ENCODE peak calls at places on chromosomes 12 and 14, in six cellular contexts. Q is left ventricle myocardium inferior, M is A549, G is esophagus squamous epithelium, E is psoas muscle, A is cardiac muscle cell. Y is an unnamed sample.

GRCh38 chr12:55955800-55956508 is 9.9 kb downstream of the PMEL start:
- DNase-seq in Q (no peak), M (peak; percentile 81), G (no peak), E (no peak), A (peak; percentile 29), Y (no peak)

GRCh38 chr12:27303139-27304111 is 29.2 kb upstream of the BMAL2 start:
- DNase-seq in Q (no peak), M (peak; percentile 12), G (no peak), E (no peak), A (no peak), Y (no peak)

GRCh38 chr12:81077686-81078441 is at the start of gene ACSS3:
- DNase-seq in Q (peak; percentile 75), M (no peak), G (no peak), E (peak; percentile 76), A (peak; percentile 62), Y (no peak)

GRCh38 chr12:9792961-9793617 is 32.4 kb upstream of the CD69 start:
- DNase-seq in Q (no peak), M (no peak), G (no peak), E (no peak), A (peak; percentile 49), Y (no peak)

GRCh38 chr12:132423251-132424117 is 66.5 kb upstream of the FBRSL1 start:
- DNase-seq in Q (no peak), M (peak; percentile 57), G (no peak), E (no peak), A (no peak), Y (no peak)

GRCh38 chr12:122452701-122453285 is 30.3 kb upstream of the CLIP1 start:
- DNase-seq in Q (no peak), M (no peak), G (no peak), E (no peak), A (no peak), Y (no peak)

GRCh38 chr12:94644141-94644575 is 6.2 kb downstream of the TMCC3 start:
- DNase-seq in Q (no peak), M (no peak), G (no peak), E (peak; percentile 58), A (peak; percentile 65), Y (no peak)

GRCh38 chr12:130966443-130967030 is 12.8 kb downstream of the ADGRD1 start:
- DNase-seq in Q (no peak), M (no peak), G (no peak), E (no peak), A (no peak), Y (peak; percentile 9)

GRCh38 chr12:27554003-27554402 is 30.0 kb downstream of the PPFIBP1 start:
- DNase-seq in Q (no peak), M (no peak), G (no peak), E (no peak), A (no peak), Y (no peak)

GRCh38 chr14:61484826-61485584 is 163.6 kb downstream of the PRKCH start:
- DNase-seq in Q (no peak), M (no peak), G (no peak), E (no peak), A (no peak), Y (no peak)

GRCh38 chr12:49088190-49088931 is 6.2 kb downstream of the DHH start:
- DNase-seq in Q (peak; percentile 60), M (peak; percentile 96), G (no peak), E (peak; percentile 83), A (peak; percentile 96), Y (peak; percentile 63)

GRCh38 chr14:54942913-54943312 is 40.3 kb upstream of the GCH1 start:
- DNase-seq in Q (no peak), M (no peak), G (no peak), E (no peak), A (no peak), Y (no peak)

GRCh38 chr14:27409936-27410335 is 812.1 kb upstream of the NOVA1 start:
- DNase-seq in Q (no peak), M (no peak), G (no peak), E (no peak), A (no peak), Y (no peak)
- H3K9me3 ChIP-seq in Q (no peaks in the 10 kb centered on the region), M (no peaks in the 10 kb centered on the region), G (no peaks in the 10 kb centered on the region), E (no peaks in the 10 kb centered on the region), A (no peaks in the 10 kb centered on the region), Y (no peaks in the 10 kb centered on the region)

GRCh38 chr14:60288279-60288678 is 39.3 kb downstream of the PPM1A start:
- DNase-seq in Q (no peak), M (no peak), G (no peak), E (no peak), A (no peak), Y (no peak)
- H3K4me3 ChIP-seq in Q (no peak overlapping the region), M (no peak overlapping the region), G (no peak overlapping the region), E (no peak overlapping the region), A (no peak overlapping the region), Y (no peak overlapping the region)

DNA sequence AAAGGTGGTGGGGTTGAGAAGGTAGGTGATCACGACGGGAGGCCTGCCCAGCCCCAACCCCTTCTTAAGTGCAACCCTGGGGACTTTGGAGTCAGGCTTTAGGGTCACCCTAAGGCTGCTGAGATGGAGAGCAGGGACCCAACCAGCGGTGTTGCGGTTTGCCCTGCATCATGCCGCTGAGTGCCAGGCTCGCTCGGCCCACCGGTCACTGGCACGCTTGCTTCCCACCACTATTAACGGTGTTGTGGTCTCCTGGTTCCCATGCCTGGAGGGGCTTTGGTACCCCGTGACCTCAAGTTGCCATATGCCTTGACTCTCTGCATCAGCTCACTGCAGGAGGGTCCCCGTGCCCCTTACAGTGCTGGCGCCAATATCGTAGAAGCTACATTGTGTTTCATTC is 18.4 kb upstream of the MEG3 start:
- DNase-seq in Q (no peak), M (no peak), G (no peak), E (peak; percentile 32), A (no peak), Y (no peak)
- H3K9me3 ChIP-seq in Q (peaks cover 43% of the 10 kb centered on the region), M (peaks cover 46% of the 10 kb centered on the region), G (peaks cover 31% of the 10 kb centered on the region), E (no peaks in the 10 kb centered on the region), A (no peaks in the 10 kb centered on the region), Y (no peaks in the 10 kb centered on the region)

GRCh38 chr14:33949051-33950037 is 1.5 kb downstream of the EGLN3 start:
- DNase-seq in Q (no peak), M (no peak), G (no peak), E (no peak), A (no peak), Y (no peak)
- H3K4me3 ChIP-seq in Q (peak overlapping the region; percentile 96), M (peak overlapping the region; percentile 57), G (peak overlapping the region; percentile 80), E (peak overlapping the region; percentile 81), A (peak overlapping the region; percentile 50), Y (peak overlapping the region; percentile 88)

DNA sequence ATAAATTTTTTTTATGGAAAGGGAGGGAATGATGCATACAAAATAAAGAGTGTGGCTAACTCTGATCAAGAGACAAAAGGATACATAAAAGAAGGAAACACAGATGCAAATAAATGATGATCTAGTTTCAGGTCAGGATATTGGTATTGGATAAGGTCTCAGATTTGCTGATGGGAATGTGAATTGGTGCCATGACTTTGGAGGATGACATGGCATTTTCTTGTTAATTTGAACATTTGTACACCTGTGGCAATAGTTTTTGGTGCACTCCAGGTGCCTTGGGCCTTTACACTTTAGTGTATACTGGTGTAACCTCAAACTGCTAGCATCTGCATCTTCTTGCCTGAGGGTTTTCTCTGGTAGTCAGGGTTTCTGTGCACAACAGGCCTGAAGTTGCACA is 279.3 kb downstream of the TMEM121 start:
- DNase-seq in Q (no peak), M (no peak), G (no peak), E (no peak), A (no peak), Y (no peak)
- H3K9me3 ChIP-seq in Q (peaks cover 57% of the 10 kb centered on the region), M (peaks cover 2% of the 10 kb centered on the region), G (peaks cover 18% of the 10 kb centered on the region), E (no peaks in the 10 kb centered on the region), A (no peaks in the 10 kb centered on the region), Y (peaks cover 4% of the 10 kb centered on the region)

DNA sequence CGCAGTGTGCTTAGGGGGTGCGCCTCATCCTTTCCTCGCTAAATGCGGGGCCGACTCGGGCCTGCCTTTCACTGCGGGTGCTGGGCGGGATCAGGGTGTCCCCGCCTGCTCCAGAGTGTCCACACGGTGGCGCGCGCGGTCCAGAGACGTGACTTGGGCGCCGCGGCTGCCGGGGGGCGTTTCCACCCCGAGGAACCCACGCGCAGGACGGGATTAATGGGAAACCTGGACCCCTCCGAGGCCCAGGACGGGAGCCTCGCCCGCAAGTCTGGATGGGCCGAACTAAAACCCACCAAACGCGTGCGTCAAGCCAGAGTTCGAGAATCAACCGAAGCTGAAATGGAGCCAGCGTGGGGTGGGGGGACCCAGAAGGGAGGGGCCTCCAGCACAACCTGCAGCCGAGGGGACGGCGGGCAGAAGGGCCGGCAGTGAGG is 93.4 kb downstream of the NINJ2 start:
- DNase-seq in Q (peak; percentile 91), M (peak; percentile 87), G (no peak), E (peak; percentile 94), A (peak; percentile 90), Y (no peak)
- H3K4me3 ChIP-seq in Q (peak overlapping the region; percentile 74), M (peak overlapping the region; percentile 62), G (peak overlapping the region; percentile 76), E (peak overlapping the region; percentile 79), A (peak overlapping the region; percentile 37), Y (peak overlapping the region; percentile 68)

DNA sequence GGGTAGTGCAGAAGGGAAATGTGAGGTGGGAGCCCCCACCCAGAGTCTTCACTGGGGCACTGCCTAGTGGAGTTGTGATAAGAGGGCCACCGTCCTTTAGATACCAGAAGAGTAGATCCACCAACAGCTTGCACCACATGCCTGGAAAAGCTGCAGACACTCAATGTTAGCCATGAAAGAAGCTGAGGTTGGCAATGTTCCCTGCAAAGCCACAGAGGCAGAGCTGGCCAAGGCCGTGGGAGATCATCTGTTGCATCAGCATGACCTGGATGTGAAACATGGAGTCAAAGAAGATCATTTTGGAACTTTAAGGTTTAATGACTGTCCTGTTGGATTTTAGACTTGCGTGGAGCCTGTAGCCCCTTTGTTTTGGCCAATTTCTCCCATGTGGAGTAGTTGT is 468.4 kb upstream of the FOXG1 start:
- DNase-seq in Q (no peak), M (no peak), G (no peak), E (no peak), A (peak; percentile 71), Y (no peak)
- H3K9me3 ChIP-seq in Q (peaks cover 47% of the 10 kb centered on the region), M (peaks cover 13% of the 10 kb centered on the region), G (peaks cover 2% of the 10 kb centered on the region), E (no peaks in the 10 kb centered on the region), A (no peaks in the 10 kb centered on the region), Y (no peaks in the 10 kb centered on the region)

GRCh38 chr14:99234366-99234765 is 37.6 kb downstream of the BCL11B start:
- DNase-seq in Q (no peak), M (no peak), G (no peak), E (no peak), A (no peak), Y (no peak)

GRCh38 chr14:99236386-99237133 is 35.4 kb downstream of the BCL11B start:
- DNase-seq in Q (no peak), M (no peak), G (no peak), E (no peak), A (no peak), Y (no peak)

GRCh38 chr14:99237288-99237687 is 34.7 kb downstream of the BCL11B start:
- DNase-seq in Q (no peak), M (no peak), G (no peak), E (no peak), A (no peak), Y (no peak)

GRCh38 chr14:99234982-99235491 is 37.0 kb downstream of the BCL11B start:
- DNase-seq in Q (no peak), M (no peak), G (no peak), E (no peak), A (no peak), Y (no peak)

GRCh38 chr14:99235578-99235977 is 36.4 kb downstream of the BCL11B start:
- DNase-seq in Q (no peak), M (no peak), G (no peak), E (no peak), A (no peak), Y (no peak)
- H3K4me3 ChIP-seq in Q (no peak overlapping the region), M (no peak overlapping the region), G (no peak overlapping the region), E (no peak overlapping the region), A (peak overlapping the region; percentile 31), Y (no peak overlapping the region)